ENCODE peak calls at places on chromosomes 3 and 15, in four cellular contexts. P is brain microvascular endothelial cell, I is epithelial cell of esophagus, V is body of pancreas. L is an unnamed sample.

GRCh38 chr3:186746008-186746407 is 28.8 kb downstream of the KNG1 start:
- DNase-seq in P (peak; percentile 64), I (peak; percentile 82), V (peak; percentile 22), L (no peak)

GRCh38 chr3:152574461-152575079 is 260.4 kb upstream of the P2RY1 start:
- DNase-seq in P (peak; percentile 62), I (peak; percentile 60), V (peak; percentile 24), L (no peak)

GRCh38 chr3:30749230-30749629 is 142.8 kb downstream of the TGFBR2 start:
- DNase-seq in P (no peak), I (peak; percentile 75), V (no peak), L (no peak)

GRCh38 chr3:37642959-37643598 is 218.6 kb upstream of the CTDSPL start:
- DNase-seq in P (no peak), I (no peak), V (no peak), L (no peak)

GRCh38 chr15:60751985-60752952 is 273.3 kb upstream of the ICE2 start:
- DNase-seq in P (peak; percentile 88), I (no peak), V (peak; percentile 47), L (no peak)

GRCh38 chr3:25182794-25183193 is 245.3 kb upstream of the RARB start:
- DNase-seq in P (no peak), I (no peak), V (no peak), L (no peak)

GRCh38 chr15:24745276-24745675 is 69.7 kb downstream of the NPAP1 start:
- DNase-seq in P (no peak), I (no peak), V (no peak), L (no peak)

GRCh38 chr15:38169982-38170381 is 82.7 kb upstream of the SPRED1 start:
- DNase-seq in P (no peak), I (no peak), V (no peak), L (no peak)

GRCh38 chr3:190339130-190339529 is 16.9 kb upstream of the CLDN1 start:
- DNase-seq in P (no peak), I (peak; percentile 80), V (no peak), L (no peak)

GRCh38 chr3:172341482-172342059 is 106.7 kb downstream of the GHSR start:
- DNase-seq in P (no peak), I (peak; percentile 71), V (no peak), L (no peak)

GRCh38 chr3:66912306-66912705 is 85.8 kb upstream of the KBTBD8 start:
- DNase-seq in P (no peak), I (no peak), V (no peak), L (no peak)

GRCh38 chr3:27521179-27521871 is 37.1 kb upstream of the SLC4A7 start:
- DNase-seq in P (peak; percentile 89), I (peak; percentile 97), V (no peak), L (no peak)

GRCh38 chr3:49422379-49423248 is at the start of gene AMT:
- DNase-seq in P (no peak), I (no peak), V (peak; percentile 75), L (no peak)

GRCh38 chr15:101435761-101436160 is 53.7 kb downstream of the PCSK6 start:
- DNase-seq in P (no peak), I (no peak), V (no peak), L (no peak)

GRCh38 chr3:123447749-123448502 is 964 bp downstream of the ADCY5 start:
- DNase-seq in P (no peak), I (peak; percentile 33), V (peak; percentile 19), L (no peak)

GRCh38 chr15:50256188-50257041 is 9.1 kb downstream of the HDC start:
- DNase-seq in P (peak; percentile 78), I (peak; percentile 73), V (no peak), L (no peak)

GRCh38 chr15:60390931-60391501 is 6.8 kb downstream of the ANXA2 start:
- DNase-seq in P (peak; percentile 81), I (peak; percentile 90), V (no peak), L (no peak)

GRCh38 chr3:150627557-150627956 is 24.4 kb downstream of the SELENOT start:
- DNase-seq in P (no peak), I (no peak), V (no peak), L (no peak)

DNA sequence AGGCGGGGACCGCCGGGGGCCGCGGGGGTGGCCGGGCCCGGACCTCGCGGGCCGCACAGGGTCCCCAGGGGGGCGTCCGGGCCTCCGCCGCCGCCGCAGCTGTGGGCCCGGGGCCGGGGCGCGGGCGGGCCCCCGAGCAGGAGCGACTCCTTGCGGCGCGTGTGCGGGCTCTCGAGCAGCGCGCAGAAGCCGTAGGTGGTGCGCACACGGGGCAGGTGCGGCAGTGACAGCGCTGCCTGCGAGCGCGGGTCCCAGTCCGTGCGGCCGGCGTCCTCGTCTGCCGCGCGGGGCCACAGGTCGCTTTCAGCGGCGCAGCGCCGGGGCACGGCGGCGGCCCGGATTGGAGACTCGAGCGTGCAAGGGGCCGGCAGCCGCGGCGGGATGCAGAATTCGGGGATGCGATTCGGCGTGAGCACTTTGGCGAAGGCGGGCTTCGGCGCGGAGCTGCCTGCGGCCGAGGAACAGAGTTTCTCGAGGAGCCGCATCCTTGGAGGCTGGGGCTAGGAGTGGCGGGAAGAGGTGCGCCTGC is 521 bp downstream of the C2CD4B start:
- DNase-seq in P (no peak), I (peak; percentile 5), V (peak; percentile 48), L (no peak)
- H3K4me3 ChIP-seq in P (peak overlapping the region; percentile 16), I (peak overlapping the region; percentile 16), V (peak overlapping the region; percentile 61), L (no peak overlapping the region)

GRCh38 chr3:45088543-45088942 is 57.6 kb downstream of the CDCP1 start:
- DNase-seq in P (no peak), I (peak; percentile 86), V (peak; percentile 82), L (no peak)

GRCh38 chr3:45087155-45087554 is 59.0 kb downstream of the CDCP1 start:
- DNase-seq in P (no peak), I (no peak), V (no peak), L (no peak)

GRCh38 chr3:45092132-45093031 is 53.8 kb downstream of the CDCP1 start:
- DNase-seq in P (peak; percentile 68), I (peak; percentile 94), V (no peak), L (no peak)

GRCh38 chr3:45090855-45091254 is 55.3 kb downstream of the CDCP1 start:
- DNase-seq in P (no peak), I (no peak), V (no peak), L (no peak)

GRCh38 chr3:45088959-45089358 is 57.2 kb downstream of the CDCP1 start:
- DNase-seq in P (no peak), I (peak; percentile 39), V (no peak), L (no peak)
- TF ChIP-seq CTCF in P (no peak), I (no peak), V (no peak), L (no peak)

GRCh38 chr3:149377408-149378111 is at the start of gene TM4SF1:
- DNase-seq in P (peak; percentile 97), I (peak; percentile 99), V (peak; percentile 73), L (no peak)
- H3K4me3 ChIP-seq in P (peak within 1 kb of the TSS; percentile 77), I (peak within 1 kb of the TSS; percentile 65), V (peak within 1 kb of the TSS; percentile 52), L (no peak within 1 kb of the TSS)

GRCh38 chr3:133469140-133469731 is 69.4 kb downstream of the BFSP2 start:
- DNase-seq in P (peak; percentile 60), I (no peak), V (no peak), L (no peak)

GRCh38 chr3:133474251-133474801 is 74.5 kb downstream of the BFSP2 start:
- DNase-seq in P (no peak), I (no peak), V (no peak), L (no peak)

GRCh38 chr3:133472889-133473288 is 73.0 kb downstream of the BFSP2 start:
- DNase-seq in P (no peak), I (no peak), V (no peak), L (no peak)

GRCh38 chr3:133475245-133476010 is 75.6 kb downstream of the BFSP2 start:
- DNase-seq in P (no peak), I (no peak), V (no peak), L (no peak)

GRCh38 chr3:133472242-133472641 is 72.4 kb downstream of the BFSP2 start:
- DNase-seq in P (no peak), I (peak; percentile 23), V (peak; percentile 41), L (no peak)
- TF ChIP-seq CTCF in P (no peak), I (no peak), V (no peak), L (no peak)

GRCh38 chr15:69395460-69395859 is 18.7 kb upstream of the KIF23 start:
- DNase-seq in P (no peak), I (no peak), V (no peak), L (no peak)

GRCh38 chr15:69392352-69392751 is 21.8 kb upstream of the KIF23 start:
- DNase-seq in P (no peak), I (no peak), V (no peak), L (no peak)

GRCh38 chr15:69395991-69396390 is 18.2 kb upstream of the KIF23 start:
- DNase-seq in P (no peak), I (no peak), V (no peak), L (no peak)

GRCh38 chr15:69393831-69394491 is 20.2 kb upstream of the KIF23 start:
- DNase-seq in P (no peak), I (peak; percentile 76), V (no peak), L (no peak)

DNA sequence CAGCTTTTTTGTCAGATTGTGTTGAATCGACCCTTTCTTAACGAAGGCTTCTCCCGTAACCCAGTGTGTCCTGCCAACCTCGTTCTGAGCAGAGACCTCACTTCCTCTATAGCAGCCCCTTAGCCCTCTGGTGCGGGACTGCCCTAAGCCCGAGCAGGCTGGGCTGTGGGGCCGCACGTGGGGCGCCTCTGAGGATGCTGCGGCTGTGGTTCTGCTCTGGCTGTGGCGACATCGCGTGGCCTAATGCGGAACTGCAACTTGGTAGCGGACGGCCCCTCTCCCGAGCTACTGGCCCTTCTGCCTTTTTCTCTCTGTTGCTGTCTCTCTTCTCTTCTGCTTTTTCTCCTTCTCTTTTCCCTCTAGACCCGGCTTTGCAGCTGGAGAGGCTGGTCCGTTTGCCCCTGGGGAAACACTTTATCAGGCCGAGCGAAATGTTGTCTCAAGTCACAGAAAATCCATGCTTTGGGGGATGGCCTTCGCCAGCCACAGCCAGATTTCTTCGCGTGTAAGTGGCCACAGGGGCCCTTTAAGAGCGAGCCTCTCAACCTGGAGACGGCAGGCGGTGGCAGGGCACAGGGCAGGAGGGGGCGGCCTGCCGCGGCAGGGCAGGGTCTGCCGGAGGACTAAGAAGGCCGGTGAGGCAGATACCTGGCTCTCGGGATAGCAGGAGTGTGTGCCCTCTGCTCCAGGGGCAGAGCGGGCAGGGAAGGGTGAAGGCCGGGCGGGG is 19.4 kb upstream of the KIF23 start:
- DNase-seq in P (peak; percentile 65), I (peak; percentile 67), V (peak; percentile 78), L (peak; percentile 69)
- H3K4me3 ChIP-seq in P (no peak overlapping the region), I (no peak overlapping the region), V (no peak overlapping the region), L (no peak overlapping the region)

DNA sequence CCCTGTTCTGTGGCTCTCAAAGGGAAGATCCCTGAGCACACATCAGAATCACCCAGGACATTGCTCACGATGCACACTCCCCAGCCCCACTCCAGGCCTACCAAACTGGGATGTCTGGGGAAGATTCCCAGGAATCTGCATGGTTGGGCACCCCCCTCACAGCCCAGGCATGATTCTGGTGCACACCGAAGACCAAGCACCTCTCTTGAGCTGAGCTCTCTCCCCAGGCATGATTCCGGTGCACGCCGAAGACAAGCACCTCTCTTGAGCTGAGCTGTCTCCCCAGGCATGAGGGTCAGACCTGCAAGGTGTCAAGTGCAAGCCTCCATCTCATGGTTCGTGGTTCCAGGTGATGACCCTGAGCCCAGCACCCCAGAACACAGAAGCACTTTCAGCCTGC is 112.1 kb upstream of the MEF2A start:
- DNase-seq in P (no peak), I (no peak), V (no peak), L (peak; percentile 9)
- TF ChIP-seq CTCF in P (no peak), I (no peak), V (no peak), L (no peak)

GRCh38 chr15:70826634-70827033 is 27.3 kb downstream of the LARP6 start:
- DNase-seq in P (peak; percentile 60), I (peak; percentile 93), V (no peak), L (no peak)
- H3K4me3 ChIP-seq in P (no peak overlapping the region), I (no peak overlapping the region), V (no peak overlapping the region), L (no peak overlapping the region)